ENCODE peak calls at places on chromosomes 16 and 17, in six cellular contexts. Y is body of pancreas, A is mammary epithelial cell, V is heart right ventricle, E is Peyer's patch, R is SK-N-SH. J is an unnamed sample.

GRCh38 chr17:44797809-44798208 is 32.3 kb downstream of the GJC1 start:
- DNase-seq in Y (no peak), R (no peak), E (no peak), A (no peak), V (no peak), J (no peak)

GRCh38 chr16:28289106-28289505 is 3.2 kb upstream of the SBK1 start:
- DNase-seq in V (no peak), A (no peak), E (no peak), Y (no peak), R (no peak), J (no peak)

GRCh38 chr16:66521227-66521626 is 28.7 kb downstream of the TK2 start:
- DNase-seq in Y (no peak), A (no peak), V (no peak), E (no peak), R (no peak), J (no peak)

GRCh38 chr17:77733576-77734296 is 224.8 kb upstream of the TNRC6C start:
- DNase-seq in V (peak; percentile 2), R (no peak), Y (no peak), E (no peak), A (no peak), J (no peak)

GRCh38 chr17:19313746-19314651 is 48.5 kb downstream of the B9D1 start:
- DNase-seq in R (no peak), Y (no peak), V (no peak), A (peak; percentile 37), E (no peak), J (no peak)

GRCh38 chr17:20184977-20185619 is 175.9 kb downstream of the SPECC1 start:
- DNase-seq in A (no peak), Y (no peak), E (no peak), V (no peak), R (no peak), J (no peak)

GRCh38 chr16:50501251-50501650 is 46.9 kb upstream of the NKD1 start:
- DNase-seq in A (no peak), R (no peak), E (no peak), Y (no peak), V (no peak), J (no peak)

GRCh38 chr16:3152022-3152272 is 17.1 kb downstream of the ZNF213 start:
- DNase-seq in E (no peak), Y (no peak), A (no peak), V (no peak), R (no peak), J (no peak)

GRCh38 chr16:58264961-58265479 is 29.8 kb downstream of the PRSS54 start:
- DNase-seq in A (peak; percentile 90), Y (no peak), E (no peak), V (no peak), R (peak; percentile 28), J (peak; percentile 94)

GRCh38 chr17:74314877-74315276 is 11.1 kb upstream of the KIF19 start:
- DNase-seq in E (no peak), Y (no peak), V (no peak), R (no peak), A (no peak), J (no peak)

GRCh38 chr16:53048139-53048915 is 4.4 kb downstream of the CHD9NB start:
- DNase-seq in E (peak; percentile 63), A (no peak), R (no peak), V (no peak), Y (no peak), J (no peak)

GRCh38 chr17:28545787-28546415 is 6.5 kb downstream of the UNC119 start:
- DNase-seq in Y (no peak), R (no peak), V (no peak), A (no peak), E (no peak), J (no peak)

GRCh38 chr17:64083571-64084085 is 46.3 kb downstream of the ERN1 start:
- DNase-seq in R (no peak), E (no peak), Y (no peak), V (no peak), A (no peak), J (no peak)

GRCh38 chr17:27473748-27474609 is 17.7 kb downstream of the KSR1 start:
- DNase-seq in Y (peak; percentile 91), A (no peak), V (peak; percentile 76), E (peak; percentile 74), R (no peak), J (no peak)

GRCh38 chr16:78987676-78988075 is 612.9 kb downstream of the MAF start:
- DNase-seq in Y (no peak), A (peak; percentile 83), R (no peak), E (no peak), V (no peak), J (peak; percentile 98)

GRCh38 chr16:64380751-64381150 is 741.1 kb downstream of the CDH11 start:
- DNase-seq in Y (no peak), E (no peak), V (no peak), A (no peak), R (no peak), J (no peak)

GRCh38 chr16:28522792-28523191 is 16.0 kb downstream of the NUPR1 start:
- DNase-seq in R (no peak), Y (no peak), A (no peak), E (no peak), V (no peak), J (no peak)

GRCh38 chr17:66016231-66016630 is 175.7 kb downstream of the CEP112 start:
- DNase-seq in E (no peak), V (no peak), R (no peak), A (no peak), Y (no peak), J (no peak)

GRCh38 chr17:2705263-2705662 is 6.3 kb downstream of the CLUH start:
- DNase-seq in E (no peak), Y (no peak), V (no peak), R (no peak), A (no peak), J (no peak)

GRCh38 chr16:67055712-67056487 is 27.0 kb downstream of the CBFB start:
- DNase-seq in A (peak; percentile 97), E (no peak), R (peak; percentile 21), V (no peak), Y (no peak), J (peak; percentile 98)

GRCh38 chr17:81923302-81924260 is 4.0 kb downstream of the MAFG start:
- DNase-seq in Y (peak; percentile 75), E (peak; percentile 85), R (no peak), V (peak; percentile 66), A (peak; percentile 65), J (peak; percentile 38)

GRCh38 chr17:80738406-80738805 is 193.8 kb downstream of the RPTOR start:
- DNase-seq in V (no peak), A (no peak), R (no peak), Y (no peak), E (no peak), J (no peak)

GRCh38 chr16:53741546-53741945 is 37.6 kb downstream of the FTO start:
- DNase-seq in V (no peak), E (no peak), R (no peak), A (peak; percentile 56), Y (no peak), J (peak; percentile 84)

GRCh38 chr16:28181557-28181914 is 30.2 kb downstream of the XPO6 start:
- DNase-seq in R (no peak), V (peak; percentile 46), A (peak; percentile 84), Y (peak; percentile 50), E (peak; percentile 65), J (peak; percentile 81)

GRCh38 chr17:1203967-1204291 is 24.1 kb upstream of the ABR start:
- DNase-seq in E (no peak), A (no peak), Y (no peak), V (no peak), R (no peak), J (no peak)
- TF ChIP-seq CTCF in E (no peak), A (no peak), Y (no peak), V (no peak), R (no peak), J (no peak)

DNA sequence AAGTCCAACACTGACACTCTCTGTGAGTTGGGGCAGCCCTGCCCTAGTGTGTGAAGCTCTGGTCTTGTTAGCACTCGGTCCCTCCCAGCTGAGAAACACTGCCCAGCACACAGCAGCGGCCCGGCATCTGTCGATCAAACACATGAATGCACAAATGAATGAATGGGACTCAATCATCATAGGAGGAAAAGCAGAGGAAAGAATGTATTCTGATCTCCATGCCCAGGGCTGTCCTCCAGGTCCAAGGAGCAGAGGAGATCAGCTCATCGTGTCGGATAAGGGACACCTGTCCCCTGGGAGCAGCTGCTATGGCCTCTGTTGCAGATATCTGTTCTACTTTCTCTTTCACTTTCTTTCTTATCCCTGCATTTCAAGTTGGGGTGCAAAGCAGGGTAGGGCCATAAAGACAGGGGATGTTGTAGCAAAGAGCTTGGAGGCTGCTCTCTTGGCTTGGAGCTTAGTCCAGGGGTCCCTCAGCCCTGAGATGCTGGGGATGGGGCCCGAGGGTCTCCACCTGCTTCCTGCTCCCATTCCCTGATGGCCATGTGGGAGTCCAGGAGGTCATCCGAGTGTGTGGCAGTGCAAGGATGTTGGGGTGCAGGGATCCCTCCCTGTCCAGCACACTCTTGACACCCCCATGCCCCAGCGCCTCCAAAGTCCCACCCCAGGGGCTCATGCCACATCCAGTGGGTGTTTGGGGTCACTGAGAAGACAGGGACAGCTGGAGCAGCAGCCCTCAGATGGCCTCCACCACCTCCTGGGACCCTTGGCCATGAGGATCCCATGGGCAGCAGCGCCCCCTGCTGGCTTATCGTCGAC is 88.2 kb downstream of the IRF8 start:
- DNase-seq in R (peak; percentile 78), V (no peak), E (peak; percentile 79), A (no peak), Y (peak; percentile 17), J (no peak)
- H3K4me3 ChIP-seq in R (peak overlapping the region; percentile 51), V (peak overlapping the region; percentile 24), E (no peak overlapping the region), A (no peak overlapping the region), Y (no peak overlapping the region), J (no peak overlapping the region)

GRCh38 chr16:89693289-89693731 is 6.8 kb downstream of the CDK10 start:
- DNase-seq in Y (no peak), R (no peak), A (no peak), V (no peak), E (no peak), J (no peak)
- H3K36me3 ChIP-seq in Y (peaks cover 9% of the 10 kb centered on the region), R (peaks cover 68% of the 10 kb centered on the region), A (peaks cover 9% of the 10 kb centered on the region), V (no peaks in the 10 kb centered on the region), E (peaks cover 3% of the 10 kb centered on the region), J (peaks cover 46% of the 10 kb centered on the region)

GRCh38 chr17:49575524-49576120 is at the start of gene NXPH3:
- DNase-seq in E (peak; percentile 75), V (peak; percentile 62), A (peak; percentile 59), R (peak; percentile 91), Y (peak; percentile 57), J (peak; percentile 25)
- TF ChIP-seq CTCF in E (peak; percentile 35), V (peak; percentile 47), A (peak; percentile 40), R (peak; percentile 47), Y (peak; percentile 15), J (peak; percentile 41)